ENCODE peak calls at places on chromosomes 2 and 18, in ten cellular contexts. W, I, O, Z, N, T, X, H, B and L are unnamed samples.

GRCh38 chr2:1543776-1544477 is 130.7 kb downstream of the TPO start:
- DNase-seq in W (no peak), H (no peak), Z (no peak), B (no peak), I (no peak), O (no peak), X (no peak), N (no peak), T (no peak), L (no peak)

GRCh38 chr18:54679318-54680149 is 88.5 kb downstream of the DYNAP start:
- DNase-seq in N (no peak), I (no peak), X (no peak), H (peak; percentile 90), W (no peak), B (peak; percentile 91), T (peak; percentile 88), Z (peak; percentile 2), O (peak; percentile 79), L (peak; percentile 61)

GRCh38 chr2:112776113-112776512 is 8.2 kb downstream of the IL1A start:
- DNase-seq in I (no peak), N (no peak), H (no peak), T (no peak), B (no peak), W (no peak), Z (no peak), X (no peak), O (no peak), L (no peak)

GRCh38 chr2:101440127-101440738 is 34.7 kb downstream of the RFX8 start:
- DNase-seq in N (no peak), W (no peak), I (no peak), T (no peak), B (peak; percentile 81), Z (no peak), H (peak; percentile 90), O (peak; percentile 86), X (no peak), L (no peak)

GRCh38 chr2:148602918-148603561 is 41.5 kb upstream of the EPC2 start:
- DNase-seq in H (peak; percentile 14), O (no peak), W (no peak), N (no peak), Z (peak; percentile 35), X (no peak), T (no peak), I (no peak), B (peak; percentile 31), L (no peak)

GRCh38 chr2:222127660-222128059 is 171.1 kb downstream of the PAX3 start:
- DNase-seq in O (no peak), T (no peak), N (no peak), W (no peak), H (no peak), I (no peak), X (no peak), Z (no peak), B (no peak), L (no peak)

GRCh38 chr18:57890266-57890665 is 87.2 kb upstream of the ATP8B1 start:
- DNase-seq in T (no peak), B (no peak), W (no peak), H (no peak), N (no peak), O (no peak), X (no peak), Z (no peak), I (no peak), L (no peak)

GRCh38 chr18:595571-595970 is 1.2 kb upstream of the CLUL1 start:
- DNase-seq in I (no peak), O (no peak), X (no peak), N (no peak), Z (no peak), T (no peak), B (no peak), W (no peak), H (no peak), L (no peak)

GRCh38 chr2:40332096-40332826 is 119.6 kb downstream of the SLC8A1 start:
- DNase-seq in T (peak; percentile 95), W (no peak), N (no peak), O (peak; percentile 95), H (peak; percentile 40), B (peak; percentile 16), X (no peak), Z (no peak), I (no peak), L (peak; percentile 44)

GRCh38 chr18:75828379-75828778 is 400.9 kb upstream of the SMIM21 start:
- DNase-seq in W (no peak), I (no peak), H (no peak), Z (no peak), N (no peak), X (no peak), B (no peak), O (no peak), T (no peak), L (no peak)

GRCh38 chr2:20617892-20618467 is 32.9 kb downstream of the HS1BP3 start:
- DNase-seq in O (peak; percentile 98), H (peak; percentile 100), Z (no peak), W (peak; percentile 84), N (peak; percentile 98), B (peak; percentile 100), T (peak; percentile 95), X (peak; percentile 99), I (peak; percentile 98), L (peak; percentile 98)

GRCh38 chr2:166351319-166351718 is 24.4 kb downstream of the SCN9A start:
- DNase-seq in Z (no peak), I (no peak), T (no peak), B (peak; percentile 76), O (no peak), H (peak; percentile 73), W (no peak), X (no peak), N (no peak), L (no peak)

GRCh38 chr2:188412190-188412589 is 120.5 kb downstream of the GULP1 start:
- DNase-seq in W (no peak), B (no peak), N (no peak), X (no peak), Z (no peak), T (no peak), H (no peak), I (no peak), O (no peak), L (no peak)

GRCh38 chr2:69911985-69912563 is 2.8 kb upstream of the MXD1 start:
- DNase-seq in T (peak; percentile 62), I (no peak), Z (no peak), W (no peak), N (no peak), H (peak; percentile 75), O (peak; percentile 62), B (peak; percentile 74), X (no peak), L (no peak)

GRCh38 chr2:55168221-55169154 is 63.6 kb downstream of the CLHC1 start:
- DNase-seq in B (peak; percentile 90), I (no peak), X (no peak), O (peak; percentile 83), N (no peak), Z (no peak), T (peak; percentile 77), H (peak; percentile 85), W (peak; percentile 48), L (no peak)

GRCh38 chr2:113141451-113141850 is 14.1 kb downstream of the IL1RN start:
- DNase-seq in Z (no peak), H (no peak), N (no peak), O (no peak), I (no peak), W (no peak), X (peak; percentile 47), B (no peak), T (no peak), L (no peak)

GRCh38 chr18:9612215-9612830 is 2.0 kb downstream of the PPP4R1 start:
- DNase-seq in N (no peak), B (peak; percentile 63), O (peak; percentile 64), T (peak; percentile 73), H (peak; percentile 58), I (no peak), W (peak; percentile 43), X (no peak), Z (no peak), L (no peak)

GRCh38 chr2:73177645-73178255 is 24.6 kb upstream of the NOTO start:
- DNase-seq in W (no peak), T (no peak), X (no peak), I (no peak), O (no peak), B (no peak), N (no peak), H (no peak), Z (no peak), L (no peak)

DNA sequence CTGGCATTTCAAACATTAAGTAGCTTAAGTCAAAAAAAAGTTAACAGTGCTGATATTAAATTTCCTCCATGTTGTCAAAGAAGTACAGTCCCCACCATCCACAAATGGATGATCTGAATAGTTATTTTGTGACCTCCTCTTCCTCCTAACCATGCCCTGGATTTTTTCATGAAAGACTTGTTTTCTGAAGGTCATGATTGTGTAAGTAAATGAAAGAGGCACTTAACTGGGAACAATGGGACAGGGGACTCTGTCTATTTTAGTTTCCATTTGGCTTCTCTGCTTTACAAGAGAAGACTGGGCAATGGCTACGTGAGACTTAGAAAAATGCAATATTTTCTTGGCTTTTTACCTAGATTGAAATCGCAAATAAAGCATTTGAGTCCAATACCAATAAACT is 32.2 kb downstream of the PECR start:
- DNase-seq in Z (no peak), B (no peak), X (no peak), O (no peak), W (no peak), I (no peak), T (no peak), N (no peak), H (no peak), L (no peak)
- TF ChIP-seq CTCF in Z (no peak), B (no peak), X (no peak), O (no peak), W (no peak), I (no peak), T (no peak), N (no peak), H (no peak), L (no peak)

GRCh38 chr18:31042391-31043181 is at the start of gene DSC3:
- DNase-seq in W (peak; percentile 53), I (no peak), X (no peak), B (no peak), H (peak; percentile 74), N (no peak), O (no peak), Z (peak; percentile 59), T (peak; percentile 61), L (no peak)
- H3K4me3 ChIP-seq in W (peak within 1 kb of the TSS; percentile 20), I (no peak within 1 kb of the TSS), X (peak within 1 kb of the TSS; percentile 43), B (no peak within 1 kb of the TSS), H (peak within 1 kb of the TSS; percentile 34), N (peak within 1 kb of the TSS; percentile 62), O (peak within 1 kb of the TSS; percentile 1), Z (no peak within 1 kb of the TSS), T (peak within 1 kb of the TSS; percentile 77), L (no peak within 1 kb of the TSS)

DNA sequence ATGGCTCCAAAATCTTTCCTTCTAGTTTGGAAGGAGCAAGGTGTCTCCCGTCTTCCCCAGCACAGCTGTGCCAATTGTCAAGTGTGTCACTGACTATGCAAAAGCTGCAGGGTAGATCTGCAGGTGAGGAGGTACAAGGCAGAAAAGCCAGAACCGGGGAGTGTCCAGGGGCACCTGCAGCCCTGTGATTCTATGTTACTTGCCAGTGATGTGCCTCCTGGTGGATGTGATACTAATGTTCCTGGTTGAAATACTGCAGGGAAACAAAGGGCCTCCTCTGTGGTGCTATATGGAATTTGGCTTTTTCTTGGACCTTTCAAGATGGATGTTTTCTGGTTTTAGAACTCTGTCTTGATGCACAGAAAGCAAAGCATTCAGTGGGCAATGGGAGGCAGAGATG is 80.3 kb downstream of the ST6GAL2 start:
- DNase-seq in X (no peak), N (no peak), Z (no peak), B (no peak), H (no peak), I (no peak), O (no peak), W (no peak), T (no peak), L (no peak)
- TF ChIP-seq CTCF in X (no peak), N (no peak), Z (no peak), B (no peak), H (no peak), I (no peak), O (no peak), W (no peak), T (no peak), L (no peak)

GRCh38 chr2:200762127-200762526 is 49.6 kb upstream of the BZW1 start:
- DNase-seq in O (no peak), N (no peak), B (no peak), H (no peak), X (no peak), I (no peak), T (no peak), Z (no peak), W (no peak), L (no peak)
- H3K4me3 ChIP-seq in O (no peak overlapping the region), N (no peak overlapping the region), B (no peak overlapping the region), H (no peak overlapping the region), X (no peak overlapping the region), I (no peak overlapping the region), T (no peak overlapping the region), Z (no peak overlapping the region), W (no peak overlapping the region), L (no peak overlapping the region)